ENCODE peak calls at places on chromosomes 1 and 21, in five cellular contexts. M is RWPE1, Z is AG20443, K is ureter, A is HT1080. N is an unnamed sample.

GRCh38 chr1:145828368-145829016 is 4.5 kb downstream of the POLR3C start:
- DNase-seq in Z (no peak), A (no peak), K (no peak), M (no peak), N (no peak)

GRCh38 chr1:41626146-41626545 is 141.7 kb upstream of the EDN2 start:
- DNase-seq in M (peak), K (peak), Z (no peak), A (peak), N (no peak)

GRCh38 chr1:200968469-200969410 is 54.8 kb downstream of the KIF21B start:
- DNase-seq in M (no peak), A (peak), K (no peak), Z (no peak), N (no peak)

GRCh38 chr1:15031251-15031930 is 122.2 kb upstream of the TMEM51 start:
- DNase-seq in M (no peak), Z (no peak), K (no peak), A (peak), N (no peak)

GRCh38 chr21:34807146-34807880 is 138.5 kb downstream of the CLIC6 start:
- DNase-seq in A (peak), K (peak), Z (peak), M (peak), N (no peak)

GRCh38 chr1:90724361-90724760 is 7.3 kb upstream of the BARHL2 start:
- DNase-seq in Z (no peak), A (no peak), K (no peak), M (no peak), N (no peak)

GRCh38 chr1:241782396-241782795 is 65.6 kb upstream of the EXO1 start:
- DNase-seq in A (no peak), Z (no peak), M (no peak), K (no peak), N (no peak)

GRCh38 chr1:174022080-174022975 is at the start of gene RC3H1:
- DNase-seq in M (peak), Z (peak), K (peak), A (peak), N (peak)

GRCh38 chr21:34630536-34631143 is 15.7 kb upstream of the RCAN1 start:
- DNase-seq in K (no peak), Z (peak), A (peak), M (peak), N (peak)

GRCh38 chr1:31697369-31697984 is 6.3 kb downstream of the COL16A1 start:
- DNase-seq in A (no peak), Z (no peak), M (no peak), K (no peak), N (no peak)

GRCh38 chr1:234186037-234186688 is 187.1 kb upstream of the COA6 start:
- DNase-seq in K (no peak), A (peak), Z (no peak), M (peak), N (no peak)

GRCh38 chr1:222370911-222371717 is 176.8 kb downstream of the HHIPL2 start:
- DNase-seq in K (no peak), A (peak), Z (peak), M (peak), N (no peak)

GRCh38 chr1:218930879-218931278 is 242.8 kb upstream of the LYPLAL1 start:
- DNase-seq in K (no peak), A (peak), M (no peak), Z (peak), N (peak)

GRCh38 chr1:221839794-221840395 is 98.0 kb upstream of the DUSP10 start:
- DNase-seq in Z (peak), A (peak), M (peak), K (peak), N (no peak)

GRCh38 chr1:207029991-207030521 is 2.5 kb downstream of the C1orf116 start:
- DNase-seq in A (no peak), M (no peak), K (no peak), Z (no peak), N (no peak)

GRCh38 chr1:24966724-24967346 is 36.8 kb upstream of the RUNX3 start:
- DNase-seq in M (peak), A (peak), K (no peak), Z (peak), N (no peak)

GRCh38 chr1:89356658-89357400 is 7.0 kb upstream of the GBP6 start:
- DNase-seq in M (no peak), A (peak), K (no peak), Z (peak), N (no peak)

GRCh38 chr1:99740141-99740540 is 26.3 kb downstream of the FRRS1 start:
- DNase-seq in A (no peak), M (no peak), Z (no peak), K (no peak), N (no peak)

GRCh38 chr1:64006276-64007051 is 197.0 kb upstream of the UBE2U start:
- DNase-seq in Z (peak), M (peak), A (peak), K (no peak), N (no peak)

GRCh38 chr1:31583082-31583994 is 7.0 kb downstream of the TINAGL1 start:
- DNase-seq in A (no peak), M (no peak), K (peak), Z (no peak), N (no peak)

GRCh38 chr1:236534164-236534651 is 10.4 kb downstream of the LGALS8 start:
- DNase-seq in M (no peak), K (no peak), A (peak), Z (peak), N (no peak)

GRCh38 chr1:56576880-56577858 is 2.2 kb downstream of the PLPP3 start:
- DNase-seq in M (peak), A (peak), Z (peak), K (no peak), N (peak)

GRCh38 chr1:76477131-76477530 is 390.1 kb upstream of the ST6GALNAC5 start:
- DNase-seq in A (no peak), M (no peak), Z (no peak), K (no peak), N (no peak)

GRCh38 chr1:21217812-21218596 is 41.3 kb upstream of the EIF4G3 start:
- DNase-seq in Z (peak), K (no peak), M (no peak), A (peak), N (peak)

GRCh38 chr21:28899744-28900143 is 92.9 kb downstream of the LTN1 start:
- DNase-seq in Z (peak), A (peak), K (no peak), M (no peak), N (no peak)

GRCh38 chr21:45457161-45457831 is 52.3 kb downstream of the COL18A1 start:
- DNase-seq in M (no peak), A (no peak), K (no peak), Z (no peak), N (no peak)

GRCh38 chr1:64536217-64536835 is 66.4 kb downstream of the CACHD1 start:
- DNase-seq in Z (no peak), A (no peak), K (no peak), M (no peak), N (no peak)

GRCh38 chr1:19398309-19398760 is 86.2 kb downstream of the SLC66A1 start:
- DNase-seq in Z (peak), K (peak), A (peak), M (peak), N (no peak)

GRCh38 chr1:115648717-115649691 is 7.2 kb downstream of the VANGL1 start:
- DNase-seq in M (no peak), Z (no peak), A (no peak), K (no peak), N (no peak)

GRCh38 chr1:9655127-9655723 is 3.7 kb downstream of the PIK3CD start:
- DNase-seq in K (no peak), Z (no peak), M (no peak), A (no peak), N (no peak)

N was measured in endothelial cell.